ENCODE peak calls at places on chromosomes 7 and 10, in six cellular contexts. R is GM12865; V is heart left ventricle; X is tibial artery; W is HFFc6; Y is CD8-positive, alpha-beta T cell. A is an unnamed sample.

GRCh38 chr10:98790817-98791216 is 344.1 kb upstream of the HPS1 start:
- DNase-seq in R (peak), V (no peak), X (no peak), W (peak), Y (no peak), A (no peak)

GRCh38 chr10:12214763-12215218 is 18.8 kb downstream of the CDC123 start:
- DNase-seq in R (peak), V (no peak), X (no peak), W (peak), Y (peak), A (no peak)

GRCh38 chr10:4765428-4765827 is 60.6 kb upstream of the AKR1E2 start:
- DNase-seq in R (no peak), V (no peak), X (no peak), W (peak), Y (no peak), A (no peak)

GRCh38 chr10:89201345-89202032 is 5.6 kb downstream of the CH25H start:
- DNase-seq in R (no peak), V (no peak), X (no peak), W (no peak), Y (no peak), A (no peak)

GRCh38 chr7:54542920-54543539 is 855 bp downstream of the VSTM2A start:
- DNase-seq in R (no peak), V (no peak), X (no peak), W (no peak), Y (no peak), A (no peak)

GRCh38 chr10:71941318-71941717 is 22.9 kb upstream of the CHST3 start:
- DNase-seq in R (no peak), V (no peak), X (no peak), W (no peak), Y (no peak), A (no peak)

GRCh38 chr10:129628823-129629222 is 161.8 kb downstream of the MGMT start:
- DNase-seq in R (no peak), V (peak), X (no peak), W (no peak), Y (no peak), A (no peak)

GRCh38 chr7:55307123-55307916 is 57.8 kb upstream of the LANCL2 start:
- DNase-seq in R (no peak), V (no peak), X (no peak), W (peak), Y (no peak), A (no peak)

GRCh38 chr10:72016608-72017310 is 52.6 kb downstream of the CHST3 start:
- DNase-seq in R (no peak), V (peak), X (peak), W (no peak), Y (no peak), A (no peak)

GRCh38 chr7:64312826-64313225 is 935 bp upstream of the ZNF736 start:
- DNase-seq in R (no peak), V (no peak), X (no peak), W (no peak), Y (no peak), A (no peak)

GRCh38 chr10:128864554-128865300 is 602.3 kb upstream of the MGMT start:
- DNase-seq in R (no peak), V (no peak), X (peak), W (no peak), Y (no peak), A (no peak)

GRCh38 chr10:3111626-3112220 is 44.4 kb downstream of the PFKP start:
- DNase-seq in R (no peak), V (peak), X (no peak), W (no peak), Y (no peak), A (no peak)

GRCh38 chr10:130218181-130218641 is 82.0 kb downstream of the GLRX3 start:
- DNase-seq in R (no peak), V (no peak), X (peak), W (no peak), Y (no peak), A (peak)

GRCh38 chr10:92327445-92328433 is 36.8 kb downstream of the MARCHF5 start:
- DNase-seq in R (no peak), V (no peak), X (no peak), W (no peak), Y (no peak), A (no peak)

GRCh38 chr7:135349746-135350145 is 116.1 kb downstream of the STRA8 start:
- DNase-seq in R (no peak), V (no peak), X (no peak), W (peak), Y (no peak), A (no peak)

GRCh38 chr7:149355390-149356048 is 93.5 kb downstream of the ZNF783 start:
- DNase-seq in R (peak), V (no peak), X (no peak), W (peak), Y (no peak), A (no peak)

GRCh38 chr10:66931340-66931948 is 5.6 kb downstream of the LRRTM3 start:
- DNase-seq in R (peak), V (no peak), X (no peak), W (peak), Y (no peak), A (no peak)

GRCh38 chr7:130359276-130359857 is 14.8 kb downstream of the CPA5 start:
- DNase-seq in R (peak), V (no peak), X (no peak), W (no peak), Y (no peak), A (no peak)

DNA sequence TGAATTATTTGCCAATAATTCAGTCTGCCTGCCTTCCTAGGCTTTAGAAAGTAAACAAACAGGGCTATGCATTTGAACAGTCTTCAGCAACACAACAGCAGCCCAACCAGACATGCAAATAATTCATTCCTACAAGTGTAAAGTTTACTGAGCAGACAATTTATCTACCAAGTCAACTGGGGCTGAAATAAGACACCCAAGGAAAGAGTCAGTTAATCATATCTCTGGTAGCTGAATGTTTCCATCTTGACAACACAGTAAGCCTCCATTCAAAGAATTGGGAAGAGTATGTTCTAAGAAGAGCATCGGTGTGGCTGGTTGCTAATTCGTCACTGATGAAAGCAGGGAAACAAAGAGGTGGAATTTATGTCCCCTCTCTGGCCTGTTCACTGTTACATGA is 38.3 kb downstream of the AIFM2 start:
- DNase-seq in R (no peak), V (no peak), X (no peak), W (no peak), Y (no peak), A (no peak)
- TF ChIP-seq CTCF in R (no peak), V (no peak), X (no peak), W (no peak), Y (no peak), A (no peak)

DNA sequence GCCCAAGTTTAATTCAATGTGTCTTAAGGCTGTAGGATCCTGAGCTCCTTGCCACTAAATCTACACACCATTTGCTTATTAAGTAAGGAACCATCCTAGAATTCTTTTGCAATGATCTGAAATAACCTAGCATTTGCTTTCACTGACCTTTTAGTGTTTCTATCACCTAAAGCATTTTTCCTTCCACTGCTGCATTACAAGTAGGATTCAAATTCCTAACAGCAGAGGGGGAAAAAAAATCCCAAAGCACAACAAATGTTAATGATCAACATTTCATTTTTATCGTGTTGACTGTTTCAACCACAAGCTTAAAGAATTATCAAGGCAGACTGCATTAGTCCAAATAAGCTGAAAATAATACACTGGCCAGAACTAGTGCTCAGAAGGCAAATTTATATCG is 174.7 kb upstream of the TCF7L2 start:
- DNase-seq in R (no peak), V (no peak), X (no peak), W (peak), Y (no peak), A (no peak)
- TF ChIP-seq CTCF in R (no peak), V (no peak), X (no peak), W (peak), Y (no peak), A (peak)

GRCh38 chr7:137816696-137817320 is 30.0 kb downstream of the DGKI start:
- DNase-seq in R (peak), V (no peak), X (no peak), W (peak), Y (no peak), A (no peak)
- TF ChIP-seq CTCF in R (peak), V (no peak), X (no peak), W (peak), Y (no peak), A (peak)

GRCh38 chr10:34526758-34527730 is 288.1 kb downstream of the PARD3 start:
- DNase-seq in R (peak), V (no peak), X (no peak), W (peak), Y (no peak), A (no peak)
- TF ChIP-seq CTCF in R (peak), V (no peak), X (no peak), W (peak), Y (no peak), A (no peak)

DNA sequence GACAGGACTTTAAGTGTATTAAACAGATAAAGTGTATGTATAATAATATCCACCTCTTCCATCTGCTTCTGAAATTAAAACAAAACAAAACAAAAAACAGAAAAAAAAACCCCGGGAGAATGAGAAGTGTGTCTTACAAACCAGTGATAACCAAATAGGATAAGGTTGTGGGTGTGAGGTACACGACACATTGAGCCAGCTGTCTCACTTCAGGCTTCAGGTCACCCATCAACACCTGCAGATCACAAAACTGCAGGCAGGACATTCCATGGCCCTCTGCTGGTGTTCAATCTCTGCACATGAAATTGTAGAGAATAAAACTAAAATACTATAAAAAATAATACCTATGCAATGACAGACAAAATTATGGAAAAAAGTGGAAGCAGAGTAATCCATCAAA is 339.9 kb downstream of the SFMBT2 start:
- DNase-seq in R (peak), V (no peak), X (no peak), W (no peak), Y (no peak), A (no peak)
- TF ChIP-seq CTCF in R (no peak), V (no peak), X (no peak), W (no peak), Y (no peak), A (no peak)

GRCh38 chr7:43725251-43725650 is 4.1 kb downstream of the COA1 start:
- DNase-seq in R (no peak), V (no peak), X (no peak), W (no peak), Y (no peak), A (no peak)

GRCh38 chr7:43727494-43727893 is 1.8 kb downstream of the COA1 start:
- DNase-seq in R (no peak), V (no peak), X (no peak), W (no peak), Y (no peak), A (no peak)

GRCh38 chr7:43726466-43726865 is 2.9 kb downstream of the COA1 start:
- DNase-seq in R (no peak), V (no peak), X (no peak), W (no peak), Y (no peak), A (no peak)

GRCh38 chr7:43729214-43729923 is at the start of gene COA1:
- DNase-seq in R (peak), V (peak), X (peak), W (peak), Y (peak), A (peak)

DNA sequence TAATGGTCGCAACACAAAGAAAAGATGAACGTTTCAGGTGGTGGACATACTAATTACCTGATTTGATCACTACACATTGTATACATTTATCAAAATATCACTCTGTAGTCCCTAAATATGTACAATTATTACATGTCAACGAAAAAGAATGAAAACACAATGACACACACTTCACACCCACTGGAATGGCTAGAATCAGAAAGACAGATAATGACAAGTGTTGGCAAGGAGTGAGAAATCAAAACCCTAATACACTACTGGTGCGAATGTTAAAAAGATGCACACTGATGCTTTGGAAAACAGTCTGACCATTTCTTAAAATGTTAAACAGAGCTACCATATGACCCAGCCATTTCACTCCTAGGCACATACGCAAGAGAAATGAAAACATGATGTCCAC is 2.3 kb downstream of the COA1 start:
- DNase-seq in R (no peak), V (no peak), X (no peak), W (no peak), Y (no peak), A (no peak)
- TF ChIP-seq CTCF in R (no peak), V (no peak), X (no peak), W (no peak), Y (no peak), A (no peak)